ENCODE peak calls at places on chromosomes 7 and 10, in eight cellular contexts. P is BE2C; I is fibroblast of lung; R is CD8-positive, alpha-beta memory T cell; C is hepatocyte; Y is neuronal stem cell; L is endodermal cell; S is pancreas. W is an unnamed sample.

GRCh38 chr10:36688717-36689116 is 436.7 kb upstream of the ANKRD30A start:
- DNase-seq in P (no peak), I (no peak), R (no peak), C (no peak), Y (no peak), L (no peak), S (no peak), W (no peak)

GRCh38 chr10:4270116-4270515 is 485.1 kb upstream of the KLF6 start:
- DNase-seq in P (no peak), I (peak; percentile 82), R (no peak), C (peak; percentile 46), Y (no peak), L (no peak), S (no peak), W (no peak)

GRCh38 chr7:38686888-38687287 is 55.7 kb upstream of the AMPH start:
- DNase-seq in P (no peak), I (no peak), R (no peak), C (no peak), Y (no peak), L (no peak), S (no peak), W (no peak)

GRCh38 chr7:108292541-108292940 is 162.4 kb upstream of the LAMB4 start:
- DNase-seq in P (no peak), I (peak; percentile 36), R (no peak), C (no peak), Y (no peak), L (no peak), S (no peak), W (no peak)

GRCh38 chr10:56258991-56259390 is 102.1 kb downstream of the ZWINT start:
- DNase-seq in P (no peak), I (no peak), R (no peak), C (no peak), Y (no peak), L (no peak), S (no peak), W (no peak)

GRCh38 chr10:94963901-94964300 is 25.4 kb downstream of the CYP2C9 start:
- DNase-seq in P (no peak), I (peak; percentile 21), R (no peak), C (peak; percentile 76), Y (peak; percentile 68), L (peak; percentile 90), S (no peak), W (peak; percentile 0)

GRCh38 chr10:25758041-25758457 is 176.0 kb upstream of the MYO3A start:
- DNase-seq in P (peak; percentile 7), I (peak; percentile 51), R (no peak), C (peak; percentile 71), Y (peak; percentile 48), L (peak; percentile 76), S (no peak), W (peak; percentile 15)

GRCh38 chr7:132177708-132178392 is 398.4 kb downstream of the PLXNA4 start:
- DNase-seq in P (no peak), I (no peak), R (no peak), C (no peak), Y (no peak), L (no peak), S (no peak), W (no peak)

GRCh38 chr7:133135451-133135850 is 53.6 kb upstream of the CHCHD3 start:
- DNase-seq in P (no peak), I (peak; percentile 16), R (no peak), C (no peak), Y (no peak), L (no peak), S (no peak), W (no peak)

GRCh38 chr7:81594767-81595166 is 175.1 kb downstream of the HGF start:
- DNase-seq in P (no peak), I (peak; percentile 69), R (no peak), C (no peak), Y (no peak), L (no peak), S (no peak), W (no peak)

GRCh38 chr7:2403718-2404648 is 572 bp downstream of the CHST12 start:
- DNase-seq in P (peak; percentile 57), I (peak; percentile 39), R (peak; percentile 17), C (peak; percentile 70), Y (peak; percentile 43), L (peak; percentile 80), S (peak; percentile 51), W (no peak)

GRCh38 chr7:155867280-155867679 is 55.0 kb upstream of the SHH start:
- DNase-seq in P (no peak), I (no peak), R (no peak), C (peak; percentile 44), Y (no peak), L (no peak), S (no peak), W (no peak)

GRCh38 chr7:98282727-98283126 is 1.2 kb downstream of the BRI3 start:
- DNase-seq in P (no peak), I (peak; percentile 14), R (no peak), C (peak; percentile 13), Y (no peak), L (no peak), S (no peak), W (no peak)

GRCh38 chr10:113179270-113179669 is 229.2 kb downstream of the TCF7L2 start:
- DNase-seq in P (no peak), I (no peak), R (no peak), C (no peak), Y (no peak), L (peak; percentile 7), S (no peak), W (no peak)

GRCh38 chr7:97479740-97480290 is 252.1 kb upstream of the TAC1 start:
- DNase-seq in P (no peak), I (no peak), R (no peak), C (no peak), Y (no peak), L (no peak), S (no peak), W (no peak)

GRCh38 chr10:14945097-14945496 is 8.8 kb downstream of the DCLRE1C start:
- DNase-seq in P (no peak), I (no peak), R (no peak), C (no peak), Y (no peak), L (no peak), S (no peak), W (no peak)
- H3K4me1 ChIP-seq in P (no peaks in the 10 kb centered on the region), I (no peaks in the 10 kb centered on the region), R (no peaks in the 10 kb centered on the region), C (no peaks in the 10 kb centered on the region), Y (no peaks in the 10 kb centered on the region), L (no peaks in the 10 kb centered on the region), S (no peaks in the 10 kb centered on the region), W (no peaks in the 10 kb centered on the region)

GRCh38 chr10:90587561-90587960 is 270.3 kb downstream of the HTR7 start:
- DNase-seq in P (no peak), I (no peak), R (no peak), C (no peak), Y (no peak), L (no peak), S (no peak), W (no peak)

GRCh38 chr10:90589825-90590224 is 268.0 kb downstream of the HTR7 start:
- DNase-seq in P (no peak), I (no peak), R (no peak), C (no peak), Y (no peak), L (no peak), S (no peak), W (no peak)

GRCh38 chr10:90588222-90588621 is 269.6 kb downstream of the HTR7 start:
- DNase-seq in P (no peak), I (no peak), R (no peak), C (no peak), Y (no peak), L (no peak), S (no peak), W (no peak)

GRCh38 chr10:90592903-90593302 is 264.9 kb downstream of the HTR7 start:
- DNase-seq in P (peak; percentile 43), I (peak; percentile 75), R (no peak), C (peak; percentile 77), Y (peak; percentile 43), L (peak; percentile 90), S (peak; percentile 17), W (no peak)

DNA sequence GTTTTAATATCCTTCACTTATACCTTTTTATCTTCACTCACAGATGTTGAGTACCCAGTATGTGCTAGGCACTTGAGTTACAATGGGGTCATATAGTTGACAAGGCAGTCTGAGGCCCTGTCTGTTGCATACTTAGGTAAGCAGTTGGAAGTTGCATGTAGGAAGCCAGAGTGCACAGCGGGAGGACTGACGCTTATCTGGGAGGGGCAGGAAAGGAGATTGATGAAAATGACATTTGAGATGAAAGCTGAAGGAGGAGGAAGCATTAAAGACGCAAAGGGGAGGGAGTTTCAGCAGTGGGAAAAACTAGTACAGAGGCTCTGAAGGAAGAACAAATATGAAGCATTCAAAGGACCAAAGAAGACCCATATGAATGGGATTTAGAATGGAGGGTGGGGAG is 266.2 kb downstream of the HTR7 start:
- DNase-seq in P (no peak), I (no peak), R (no peak), C (no peak), Y (no peak), L (no peak), S (no peak), W (no peak)
- H3K4me1 ChIP-seq in P (no peaks in the 10 kb centered on the region), I (peaks cover 2% of the 10 kb centered on the region), R (no peaks in the 10 kb centered on the region), C (peaks cover 13% of the 10 kb centered on the region), Y (peaks cover 1% of the 10 kb centered on the region), L (peaks cover 5% of the 10 kb centered on the region), S (no peaks in the 10 kb centered on the region), W (no peaks in the 10 kb centered on the region)

DNA sequence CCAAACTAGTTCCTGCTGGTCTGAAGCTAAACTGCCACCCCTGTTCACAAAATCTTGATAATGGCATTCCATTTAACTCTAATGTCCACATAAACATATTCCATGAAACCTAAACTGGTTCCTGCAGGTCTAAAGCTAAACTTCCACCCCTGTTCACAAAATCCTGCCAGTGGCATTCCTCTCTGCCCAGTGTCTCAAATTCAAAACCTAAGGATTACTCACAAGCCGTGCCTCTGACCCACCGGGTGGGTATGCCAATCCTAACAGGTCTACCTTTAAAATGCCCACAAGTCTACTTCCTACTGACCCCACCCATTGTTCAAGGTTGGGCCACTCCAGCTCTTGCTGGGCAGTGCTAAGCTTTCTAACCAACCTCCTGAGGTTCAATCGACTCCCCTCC is 87.9 kb downstream of the TNS3 start:
- DNase-seq in P (no peak), I (peak; percentile 47), R (no peak), C (no peak), Y (no peak), L (no peak), S (no peak), W (no peak)
- H3K4me1 ChIP-seq in P (peaks cover 7% of the 10 kb centered on the region), I (peaks cover 5% of the 10 kb centered on the region), R (no peaks in the 10 kb centered on the region), C (peaks cover 60% of the 10 kb centered on the region), Y (peaks cover 66% of the 10 kb centered on the region), L (peaks cover 10% of the 10 kb centered on the region), S (peaks cover 34% of the 10 kb centered on the region), W (no peaks in the 10 kb centered on the region)

DNA sequence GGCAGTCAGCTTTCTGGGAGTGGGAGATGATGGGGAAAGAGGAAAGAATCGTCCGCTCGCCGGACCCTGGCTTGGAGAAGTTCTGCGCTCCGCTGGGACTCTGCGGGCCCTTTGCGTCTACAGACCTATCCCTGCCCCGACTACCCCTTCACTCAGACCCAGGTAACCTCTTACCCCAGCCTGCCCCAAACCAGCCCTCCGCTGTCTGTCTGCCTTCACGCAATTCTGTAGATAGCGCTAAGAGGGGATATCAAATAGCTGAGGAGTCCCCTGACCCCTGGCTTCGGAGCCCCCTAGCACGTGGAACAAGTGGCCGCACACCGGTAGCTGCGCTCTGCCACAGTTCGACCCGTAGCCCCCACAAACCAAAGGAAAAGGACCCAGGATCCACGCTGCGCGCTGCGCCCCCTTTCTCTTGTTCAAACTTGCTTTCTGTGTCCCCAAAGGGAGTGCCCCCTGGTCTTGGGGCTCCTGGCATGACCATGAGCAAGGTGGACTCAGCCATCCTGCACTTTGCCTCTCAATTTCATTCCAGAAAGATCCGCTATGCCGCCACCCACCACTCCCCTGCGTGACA is 7.0 kb downstream of the HOXA4 start:
- DNase-seq in P (no peak), I (no peak), R (no peak), C (no peak), Y (no peak), L (no peak), S (no peak), W (no peak)
- H3K4me1 ChIP-seq in P (no peaks in the 10 kb centered on the region), I (peaks cover 24% of the 10 kb centered on the region), R (no peaks in the 10 kb centered on the region), C (peaks cover 11% of the 10 kb centered on the region), Y (no peaks in the 10 kb centered on the region), L (no peaks in the 10 kb centered on the region), S (peaks cover 3% of the 10 kb centered on the region), W (no peaks in the 10 kb centered on the region)